ENCODE peak calls at places on chromosomes 7 and 10, in five cellular contexts. One of them, this sample, is unnamed.

GRCh38 chr7:140062118-140062527 is 628 bp downstream of the PARP12 start:
- DNase-seq in HS-5: no peak
- DNase-seq in activated CD8-positive, alpha-beta T cell treated with anti-CD3 and anti-CD28 coated beads, Interleukin-2, amount 10 ng/mL, durations not matched to agents 7 days and 5 days: peak
- DNase-seq in GM06990: peak
- DNase-seq in NT2/D1: no peak
- DNase-seq in this sample: peak

GRCh38 chr7:93092757-93093370 is 24.9 kb downstream of the SAMD9 start:
- DNase-seq in HS-5: no peak
- DNase-seq in activated CD8-positive, alpha-beta T cell treated with anti-CD3 and anti-CD28 coated beads, Interleukin-2, amount 10 ng/mL, durations not matched to agents 7 days and 5 days: no peak
- DNase-seq in NT2/D1: peak
- DNase-seq in GM06990: no peak
- DNase-seq in this sample: no peak

GRCh38 chr7:51366930-51367613 is 50.5 kb upstream of the COBL start:
- DNase-seq in NT2/D1: peak
- DNase-seq in activated CD8-positive, alpha-beta T cell treated with anti-CD3 and anti-CD28 coated beads, Interleukin-2, amount 10 ng/mL, durations not matched to agents 7 days and 5 days: peak
- DNase-seq in HS-5: no peak
- DNase-seq in GM06990: no peak
- DNase-seq in this sample: no peak

GRCh38 chr7:27972272-27972671 is 208.3 kb downstream of the JAZF1 start:
- DNase-seq in NT2/D1: no peak
- DNase-seq in GM06990: no peak
- DNase-seq in HS-5: no peak
- DNase-seq in activated CD8-positive, alpha-beta T cell treated with anti-CD3 and anti-CD28 coated beads, Interleukin-2, amount 10 ng/mL, durations not matched to agents 7 days and 5 days: peak
- DNase-seq in this sample: no peak

GRCh38 chr7:75650671-75651070 is 88.1 kb downstream of the HIP1 start:
- DNase-seq in GM06990: no peak
- DNase-seq in activated CD8-positive, alpha-beta T cell treated with anti-CD3 and anti-CD28 coated beads, Interleukin-2, amount 10 ng/mL, durations not matched to agents 7 days and 5 days: no peak
- DNase-seq in NT2/D1: no peak
- DNase-seq in HS-5: no peak
- DNase-seq in this sample: no peak

GRCh38 chr7:4023502-4023901 is 658.6 kb upstream of the FOXK1 start:
- DNase-seq in activated CD8-positive, alpha-beta T cell treated with anti-CD3 and anti-CD28 coated beads, Interleukin-2, amount 10 ng/mL, durations not matched to agents 7 days and 5 days: no peak
- DNase-seq in HS-5: no peak
- DNase-seq in NT2/D1: no peak
- DNase-seq in GM06990: no peak
- DNase-seq in this sample: no peak

GRCh38 chr7:19117081-19117869 is at the start of gene TWIST1:
- DNase-seq in NT2/D1: peak
- DNase-seq in GM06990: no peak
- DNase-seq in HS-5: peak
- DNase-seq in activated CD8-positive, alpha-beta T cell treated with anti-CD3 and anti-CD28 coated beads, Interleukin-2, amount 10 ng/mL, durations not matched to agents 7 days and 5 days: no peak
- DNase-seq in this sample: peak

GRCh38 chr10:75600833-75601232 is 169.4 kb downstream of the LRMDA start:
- DNase-seq in activated CD8-positive, alpha-beta T cell treated with anti-CD3 and anti-CD28 coated beads, Interleukin-2, amount 10 ng/mL, durations not matched to agents 7 days and 5 days: no peak
- DNase-seq in NT2/D1: no peak
- DNase-seq in GM06990: no peak
- DNase-seq in HS-5: no peak
- DNase-seq in this sample: no peak

GRCh38 chr10:36441557-36441956 is 683.8 kb upstream of the ANKRD30A start:
- DNase-seq in GM06990: no peak
- DNase-seq in activated CD8-positive, alpha-beta T cell treated with anti-CD3 and anti-CD28 coated beads, Interleukin-2, amount 10 ng/mL, durations not matched to agents 7 days and 5 days: no peak
- DNase-seq in HS-5: no peak
- DNase-seq in NT2/D1: no peak
- DNase-seq in this sample: no peak

GRCh38 chr7:154767194-154767593 is 235.7 kb downstream of the PAXIP1 start:
- DNase-seq in NT2/D1: no peak
- DNase-seq in HS-5: no peak
- DNase-seq in activated CD8-positive, alpha-beta T cell treated with anti-CD3 and anti-CD28 coated beads, Interleukin-2, amount 10 ng/mL, durations not matched to agents 7 days and 5 days: no peak
- DNase-seq in GM06990: no peak
- DNase-seq in this sample: no peak

GRCh38 chr10:133097418-133097817 is 9.7 kb downstream of the ADGRA1 start:
- DNase-seq in NT2/D1: no peak
- DNase-seq in HS-5: no peak
- DNase-seq in activated CD8-positive, alpha-beta T cell treated with anti-CD3 and anti-CD28 coated beads, Interleukin-2, amount 10 ng/mL, durations not matched to agents 7 days and 5 days: no peak
- DNase-seq in GM06990: no peak
- DNase-seq in this sample: no peak

GRCh38 chr7:130272456-130273080 is 5.9 kb downstream of the CPA2 start:
- DNase-seq in HS-5: no peak
- DNase-seq in GM06990: no peak
- DNase-seq in NT2/D1: no peak
- DNase-seq in activated CD8-positive, alpha-beta T cell treated with anti-CD3 and anti-CD28 coated beads, Interleukin-2, amount 10 ng/mL, durations not matched to agents 7 days and 5 days: no peak
- DNase-seq in this sample: no peak

This sample was measured in stimulated activated naive CD8-positive, alpha-beta T cell treated with anti-CD3 and anti-CD28 coated beads, Interleukin-15, Interleukin-2, amounts not matched to agents 100 U/mL and 50 U/mL, for 24 hours.